ENCODE peak calls at places on chromosome 16, in nine cellular contexts. T is HCT116, U is psoas muscle, G is IMR-90, B is testis, J is left lung, M is tibial artery, C is thoracic aorta, I is A549. Q is an unnamed sample.

GRCh38 chr16:88839026-88839529 is 17.7 kb downstream of the GALNS start:
- DNase-seq in B (no peak), C (no peak), I (peak; percentile 58), T (no peak), G (no peak), J (no peak), M (no peak), U (no peak), Q (no peak)

GRCh38 chr16:84195201-84196093 is 4.5 kb downstream of the ADAD2 start:
- DNase-seq in M (no peak), J (no peak), U (no peak), T (no peak), I (no peak), B (no peak), G (no peak), C (no peak), Q (no peak)

GRCh38 chr16:4700997-4701743 is 7.8 kb downstream of the NUDT16L1 start:
- DNase-seq in C (no peak), M (no peak), U (no peak), I (no peak), B (no peak), T (no peak), G (no peak), J (peak; percentile 64), Q (no peak)

GRCh38 chr16:84931107-84931494 is 80.2 kb downstream of the ZDHHC7 start:
- DNase-seq in G (no peak), U (no peak), T (no peak), C (no peak), I (no peak), J (no peak), M (no peak), B (no peak), Q (no peak)

GRCh38 chr16:49869731-49870130 is 13.8 kb upstream of the ZNF423 start:
- DNase-seq in I (no peak), B (no peak), C (no peak), J (no peak), U (no peak), T (no peak), M (no peak), G (no peak), Q (no peak)

GRCh38 chr16:89476379-89476778 is 14.0 kb downstream of the ANKRD11 start:
- DNase-seq in G (no peak), B (no peak), C (no peak), U (no peak), T (no peak), I (no peak), M (no peak), J (no peak), Q (no peak)

GRCh38 chr16:35506018-35506897 is 2046.8 kb downstream of the TP53TG3F start:
- DNase-seq in M (no peak), J (peak; percentile 72), U (no peak), B (peak; percentile 87), I (peak; percentile 60), T (no peak), C (no peak), G (no peak), Q (no peak)

GRCh38 chr16:24540575-24541240 is 1.3 kb downstream of the RBBP6 start:
- DNase-seq in G (peak; percentile 19), I (peak; percentile 25), U (no peak), C (no peak), T (no peak), M (no peak), B (peak; percentile 53), J (no peak), Q (no peak)

GRCh38 chr16:75289189-75289588 is 37.8 kb upstream of the BCAR1 start:
- DNase-seq in B (no peak), J (no peak), U (no peak), T (peak; percentile 51), C (no peak), M (no peak), I (no peak), G (peak; percentile 39), Q (no peak)

GRCh38 chr16:54194008-54194731 is 92.4 kb downstream of the IRX3 start:
- DNase-seq in I (no peak), T (no peak), B (peak; percentile 78), M (peak; percentile 94), J (peak; percentile 87), C (peak; percentile 11), U (peak; percentile 65), G (no peak), Q (peak; percentile 66)

GRCh38 chr16:4093495-4094137 is 22.6 kb downstream of the ADCY9 start:
- DNase-seq in T (no peak), G (peak; percentile 39), U (peak; percentile 43), I (no peak), J (no peak), M (peak; percentile 83), C (no peak), B (peak; percentile 74), Q (no peak)

GRCh38 chr16:85210423-85211169 is 98.3 kb upstream of the CIBAR2 start:
- DNase-seq in G (peak; percentile 92), T (no peak), B (no peak), C (no peak), I (peak; percentile 33), J (peak; percentile 8), M (no peak), U (no peak), Q (no peak)

GRCh38 chr16:63697736-63698135 is 1424.1 kb downstream of the CDH11 start:
- DNase-seq in I (no peak), C (no peak), U (no peak), M (no peak), G (no peak), T (no peak), B (no peak), J (no peak), Q (no peak)
- H3K27ac ChIP-seq in I (no peak overlapping the region), C (no peak overlapping the region), U (no peak overlapping the region), M (no peak overlapping the region), G (no peak overlapping the region), T (no peak overlapping the region), B (no peak overlapping the region), J (no peak overlapping the region), Q (no peak overlapping the region)

GRCh38 chr16:67429053-67429798 is 1.7 kb upstream of the HSD11B2 start:
- DNase-seq in U (no peak), C (no peak), J (no peak), T (no peak), B (no peak), M (no peak), G (no peak), I (no peak), Q (no peak)

GRCh38 chr16:67428146-67428731 is 2.7 kb upstream of the HSD11B2 start:
- DNase-seq in M (no peak), I (peak; percentile 67), C (no peak), J (peak; percentile 85), B (peak; percentile 81), G (peak; percentile 47), U (peak; percentile 74), T (peak; percentile 42), Q (peak; percentile 46)

GRCh38 chr16:67431077-67431804 is at the start of gene HSD11B2:
- DNase-seq in I (peak; percentile 62), C (no peak), G (peak; percentile 45), T (peak; percentile 40), B (peak; percentile 67), M (peak; percentile 71), U (peak; percentile 55), J (peak; percentile 90), Q (no peak)

GRCh38 chr16:67430504-67431076 is 331 bp upstream of the HSD11B2 start:
- DNase-seq in U (no peak), C (no peak), T (no peak), B (no peak), J (peak; percentile 84), I (no peak), M (no peak), G (no peak), Q (no peak)

DNA sequence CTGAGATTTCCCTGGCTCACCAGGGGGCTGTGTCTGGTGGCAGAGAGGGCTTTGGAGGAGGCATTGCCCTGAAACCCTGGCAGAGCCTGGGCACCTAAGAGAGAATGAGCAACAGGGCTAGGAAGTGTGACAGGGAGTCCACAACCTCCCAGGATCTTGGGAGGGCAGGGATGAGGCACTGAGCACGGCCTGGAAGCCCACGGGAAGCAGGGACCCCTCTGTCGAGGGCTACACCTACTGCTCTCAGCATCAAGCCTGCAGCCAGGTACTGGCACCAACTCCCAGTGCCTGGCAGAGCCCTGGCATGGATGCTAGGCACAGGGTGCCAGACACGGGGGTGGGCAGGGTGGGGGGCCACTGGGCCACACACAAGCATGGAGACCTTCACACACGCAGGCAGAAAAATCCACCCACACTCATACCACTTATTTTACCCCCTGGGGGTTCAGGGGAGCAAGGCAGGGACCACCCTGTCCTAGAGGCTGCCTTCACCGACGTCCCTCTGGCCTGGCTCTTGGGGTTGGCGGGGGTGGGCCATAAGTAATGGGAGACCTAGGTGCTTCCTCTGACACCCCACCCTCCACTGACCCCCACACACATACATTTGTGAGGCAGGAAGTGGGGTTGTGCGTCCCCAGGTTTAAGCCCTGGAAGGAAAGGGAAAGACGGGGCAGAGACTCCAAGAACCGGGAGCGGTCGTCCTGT is 970 bp upstream of the HSD11B2 start:
- DNase-seq in U (no peak), T (no peak), G (no peak), J (no peak), B (no peak), M (no peak), C (no peak), I (no peak), Q (no peak)
- H3K27ac ChIP-seq in U (peak overlapping the region; percentile 60), T (peak overlapping the region; percentile 66), G (no peak overlapping the region), J (no peak overlapping the region), B (no peak overlapping the region), M (no peak overlapping the region), C (no peak overlapping the region), I (peak overlapping the region; percentile 63), Q (no peak overlapping the region)

GRCh38 chr16:67108489-67108888 is 1.3 kb upstream of the PHAF1 start:
- DNase-seq in C (no peak), G (no peak), B (no peak), J (no peak), I (no peak), M (peak; percentile 10), U (no peak), T (no peak), Q (no peak)

GRCh38 chr16:67109407-67110135 is at the start of gene PHAF1:
- DNase-seq in G (peak; percentile 83), U (peak; percentile 93), M (peak; percentile 95), B (peak; percentile 95), I (peak; percentile 92), T (peak; percentile 71), J (peak; percentile 100), C (peak; percentile 62), Q (peak; percentile 79)

GRCh38 chr16:67111951-67112444 is 2.3 kb downstream of the PHAF1 start:
- DNase-seq in C (no peak), G (no peak), U (no peak), M (peak; percentile 16), I (no peak), T (no peak), J (no peak), B (no peak), Q (no peak)

GRCh38 chr16:67110136-67110847 is 551 bp downstream of the PHAF1 start:
- DNase-seq in M (peak; percentile 68), I (no peak), G (no peak), J (no peak), C (no peak), B (peak; percentile 31), U (no peak), T (no peak), Q (no peak)

GRCh38 chr16:67108931-67109406 is 772 bp upstream of the PHAF1 start:
- DNase-seq in C (no peak), B (no peak), I (no peak), T (no peak), J (no peak), G (no peak), M (no peak), U (no peak), Q (no peak)
- H3K27ac ChIP-seq in C (peak overlapping the region; percentile 82), B (peak overlapping the region; percentile 83), I (peak overlapping the region; percentile 81), T (peak overlapping the region; percentile 53), J (peak overlapping the region; percentile 88), G (peak overlapping the region; percentile 76), M (peak overlapping the region; percentile 88), U (peak overlapping the region; percentile 81), Q (peak overlapping the region; percentile 94)

GRCh38 chr16:70808371-70808770 is 7.4 kb upstream of the VAC14 start:
- DNase-seq in M (no peak), I (no peak), G (no peak), B (no peak), T (no peak), U (no peak), C (no peak), J (no peak), Q (no peak)
- H3K27ac ChIP-seq in M (no peak overlapping the region), I (no peak overlapping the region), G (no peak overlapping the region), B (no peak overlapping the region), T (no peak overlapping the region), U (no peak overlapping the region), C (no peak overlapping the region), J (no peak overlapping the region), Q (no peak overlapping the region)

Q was measured in substantia nigra.